ENCODE peak calls at places on chromosomes 1 and 21, in nine cellular contexts. N, G, E, C, V, R, O, P and T are unnamed samples.

GRCh38 chr1:61130338-61131000 is 48.1 kb downstream of the NFIA start:
- DNase-seq in V (no peak), P (no peak), G (no peak), R (no peak), E (no peak), N (no peak), C (no peak), O (no peak), T (no peak)

GRCh38 chr1:11307837-11308236 is 34.8 kb downstream of the UBIAD1 start:
- DNase-seq in N (no peak), C (no peak), E (no peak), P (no peak), G (no peak), R (no peak), O (no peak), V (no peak), T (no peak)

GRCh38 chr1:224454337-224455055 is 19.9 kb upstream of the WDR26 start:
- DNase-seq in C (no peak), V (no peak), G (no peak), E (peak), P (no peak), N (no peak), O (no peak), R (no peak), T (peak)

GRCh38 chr1:100458925-100459814 is 78.8 kb upstream of the GPR88 start:
- DNase-seq in N (peak), R (peak), G (peak), E (peak), O (peak), V (peak), P (no peak), C (peak), T (peak)

GRCh38 chr1:206419783-206420182 is 50.5 kb upstream of the IKBKE start:
- DNase-seq in R (no peak), G (no peak), O (peak), V (no peak), P (no peak), N (no peak), C (no peak), E (no peak), T (peak)

GRCh38 chr1:240621249-240621648 is 9.3 kb upstream of the GREM2 start:
- DNase-seq in R (no peak), V (no peak), G (no peak), O (no peak), E (no peak), C (no peak), P (no peak), N (no peak), T (no peak)

GRCh38 chr21:42734323-42734971 is 81.0 kb downstream of the PDE9A start:
- DNase-seq in O (no peak), E (no peak), P (no peak), N (no peak), V (no peak), R (no peak), G (no peak), C (no peak), T (no peak)

GRCh38 chr1:189121941-189122340 is 1355.7 kb downstream of the BRINP3 start:
- DNase-seq in E (no peak), P (no peak), R (no peak), G (no peak), N (no peak), V (no peak), C (no peak), O (no peak), T (no peak)

GRCh38 chr1:206001476-206001888 is 1.7 kb downstream of the RAB7B start:
- DNase-seq in C (no peak), G (peak), N (no peak), V (no peak), O (peak), E (peak), P (peak), R (no peak), T (peak)

GRCh38 chr1:112769611-112770010 is 54.5 kb upstream of the PPM1J start:
- DNase-seq in C (no peak), G (no peak), O (no peak), P (no peak), R (no peak), V (no peak), N (no peak), E (no peak), T (no peak)

GRCh38 chr1:34796990-34797389 is 4.2 kb downstream of the GJA4 start:
- DNase-seq in P (no peak), R (no peak), V (no peak), G (no peak), O (no peak), E (no peak), C (no peak), N (no peak), T (no peak)

GRCh38 chr1:116345830-116346229 is 27.2 kb upstream of the ATP1A1 start:
- DNase-seq in E (no peak), R (no peak), V (peak), N (no peak), G (no peak), P (no peak), O (no peak), C (no peak), T (no peak)

GRCh38 chr21:34609951-34610549 is 4.9 kb downstream of the RCAN1 start:
- DNase-seq in G (no peak), E (peak), O (no peak), P (no peak), C (no peak), R (no peak), N (no peak), V (no peak), T (no peak)

GRCh38 chr21:15064576-15065380 is at the start of gene NRIP1:
- DNase-seq in V (peak), E (peak), O (peak), P (peak), C (peak), R (peak), N (peak), G (peak), T (peak)

GRCh38 chr1:79781261-79781660 is 774.7 kb upstream of the ADGRL4 start:
- DNase-seq in C (no peak), R (no peak), E (no peak), O (no peak), G (no peak), V (no peak), N (no peak), P (no peak), T (no peak)

GRCh38 chr1:59156526-59157196 is 140.2 kb upstream of the FGGY start:
- DNase-seq in E (no peak), C (no peak), V (no peak), O (no peak), N (peak), G (no peak), R (no peak), P (no peak), T (no peak)

GRCh38 chr1:110087812-110088738 is 17.6 kb upstream of the ALX3 start:
- DNase-seq in O (peak), P (peak), R (peak), G (peak), C (peak), E (peak), N (peak), V (no peak), T (peak)

GRCh38 chr1:35448344-35448801 is 108.8 kb downstream of the KIAA0319L start:
- DNase-seq in N (peak), V (no peak), E (peak), R (no peak), C (no peak), P (no peak), O (peak), G (peak), T (no peak)

GRCh38 chr1:226625832-226626576 is 77.4 kb downstream of the STUM start:
- DNase-seq in E (no peak), C (no peak), V (no peak), N (no peak), P (no peak), O (no peak), R (no peak), G (no peak), T (no peak)

GRCh38 chr1:96872757-96873156 is 151.2 kb downstream of the PTBP2 start:
- DNase-seq in N (no peak), V (no peak), P (no peak), O (no peak), E (no peak), C (no peak), R (no peak), G (no peak), T (no peak)

GRCh38 chr1:158203693-158204457 is 23.2 kb downstream of the CD1D start:
- DNase-seq in V (peak), E (peak), R (peak), O (no peak), P (no peak), N (peak), G (peak), C (peak), T (peak)

GRCh38 chr1:88990426-88990825 is 2.0 kb downstream of the KYAT3 start:
- DNase-seq in C (no peak), P (no peak), E (no peak), V (no peak), G (no peak), N (no peak), R (no peak), O (no peak), T (no peak)

GRCh38 chr1:23177438-23178380 is 9.1 kb upstream of the LUZP1 start:
- DNase-seq in G (no peak), N (peak), E (peak), R (no peak), V (peak), P (peak), O (peak), C (peak), T (peak)

GRCh38 chr21:37986751-37987399 is 70.6 kb upstream of the KCNJ6 start:
- DNase-seq in E (peak), G (no peak), O (no peak), V (no peak), R (no peak), C (no peak), P (no peak), N (no peak), T (peak)

GRCh38 chr21:34365794-34366193 is 2.0 kb downstream of the KCNE2 start:
- DNase-seq in E (peak), V (no peak), P (no peak), C (no peak), R (no peak), G (no peak), N (no peak), O (no peak), T (no peak)

GRCh38 chr1:227094249-227094966 is 154.3 kb downstream of the COQ8A start:
- DNase-seq in O (no peak), R (no peak), G (no peak), C (no peak), P (no peak), N (no peak), E (peak), V (no peak), T (no peak)